ENCODE peak calls at places on chromosomes 2 and 18, in five cellular contexts. One of them, this sample, is unnamed.

GRCh38 chr2:23698733-23699391 is 228.1 kb downstream of the ATAD2B start:
- DNase-seq in T47D: no peak
- DNase-seq in A673: peak; percentile 93
- DNase-seq in NCI-H345: no peak
- DNase-seq in iris pigment epithelial cell: peak; percentile 73
- DNase-seq in this sample: no peak

GRCh38 chr2:200219400-200220113 is 86.9 kb upstream of the SPATS2L start:
- DNase-seq in T47D: no peak
- DNase-seq in A673: no peak
- DNase-seq in NCI-H345: no peak
- DNase-seq in iris pigment epithelial cell: no peak
- DNase-seq in this sample: no peak

GRCh38 chr2:68031546-68032160 is 31.2 kb downstream of the C1D start:
- DNase-seq in T47D: peak; percentile 10
- DNase-seq in A673: peak; percentile 81
- DNase-seq in NCI-H345: peak; percentile 77
- DNase-seq in iris pigment epithelial cell: peak; percentile 57
- DNase-seq in this sample: peak; percentile 77

GRCh38 chr18:75110311-75110710 is 98.6 kb downstream of the PTGR3 start:
- DNase-seq in T47D: no peak
- DNase-seq in A673: no peak
- DNase-seq in NCI-H345: no peak
- DNase-seq in iris pigment epithelial cell: no peak
- DNase-seq in this sample: no peak

GRCh38 chr2:158530829-158531228 is 74.1 kb downstream of the PKP4 start:
- DNase-seq in T47D: no peak
- DNase-seq in A673: no peak
- DNase-seq in NCI-H345: no peak
- DNase-seq in iris pigment epithelial cell: no peak
- DNase-seq in this sample: no peak

GRCh38 chr18:13658444-13659204 is 67.7 kb downstream of the FAM210A start:
- DNase-seq in T47D: no peak
- DNase-seq in A673: no peak
- DNase-seq in NCI-H345: no peak
- DNase-seq in iris pigment epithelial cell: no peak
- DNase-seq in this sample: no peak

GRCh38 chr2:26573241-26573925 is 67.8 kb downstream of the CIB4 start:
- DNase-seq in T47D: no peak
- DNase-seq in A673: no peak
- DNase-seq in NCI-H345: no peak
- DNase-seq in iris pigment epithelial cell: no peak
- DNase-seq in this sample: no peak

GRCh38 chr2:85911836-85912692 is 23.3 kb upstream of the ST3GAL5 start:
- DNase-seq in T47D: no peak
- DNase-seq in A673: peak; percentile 64
- DNase-seq in NCI-H345: no peak
- DNase-seq in iris pigment epithelial cell: peak; percentile 76
- DNase-seq in this sample: peak; percentile 93

GRCh38 chr18:79571221-79572092 is 108.1 kb upstream of the CTDP1 start:
- DNase-seq in T47D: no peak
- DNase-seq in A673: no peak
- DNase-seq in NCI-H345: no peak
- DNase-seq in iris pigment epithelial cell: no peak
- DNase-seq in this sample: no peak

GRCh38 chr2:96828436-96828835 is 12.4 kb downstream of the CNNM3 start:
- DNase-seq in T47D: no peak
- DNase-seq in A673: no peak
- DNase-seq in NCI-H345: no peak
- DNase-seq in iris pigment epithelial cell: no peak
- DNase-seq in this sample: no peak

GRCh38 chr2:222915092-222915957 is 54.5 kb downstream of the ACSL3 start:
- DNase-seq in T47D: no peak
- DNase-seq in A673: peak; percentile 37
- DNase-seq in NCI-H345: no peak
- DNase-seq in iris pigment epithelial cell: no peak
- DNase-seq in this sample: peak; percentile 42

GRCh38 chr18:56562479-56562878 is 75.9 kb downstream of the TXNL1 start:
- DNase-seq in T47D: no peak
- DNase-seq in A673: no peak
- DNase-seq in NCI-H345: no peak
- DNase-seq in iris pigment epithelial cell: no peak
- DNase-seq in this sample: no peak

GRCh38 chr18:13216092-13216582 is 2.4 kb upstream of the LDLRAD4 start:
- DNase-seq in T47D: peak; percentile 60
- DNase-seq in A673: peak; percentile 73
- DNase-seq in NCI-H345: peak; percentile 82
- DNase-seq in iris pigment epithelial cell: peak; percentile 73
- DNase-seq in this sample: peak; percentile 62

GRCh38 chr18:23716516-23716915 is 27.3 kb downstream of the LAMA3 start:
- DNase-seq in T47D: no peak
- DNase-seq in A673: peak; percentile 72
- DNase-seq in NCI-H345: no peak
- DNase-seq in iris pigment epithelial cell: peak; percentile 96
- DNase-seq in this sample: peak; percentile 92

GRCh38 chr18:63378919-63379638 is 12.1 kb upstream of the KDSR start:
- DNase-seq in T47D: no peak
- DNase-seq in A673: no peak
- DNase-seq in NCI-H345: no peak
- DNase-seq in iris pigment epithelial cell: no peak
- DNase-seq in this sample: no peak

GRCh38 chr2:70541481-70542020 is 12.1 kb downstream of the TGFA start:
- DNase-seq in T47D: no peak
- DNase-seq in A673: no peak
- DNase-seq in NCI-H345: no peak
- DNase-seq in iris pigment epithelial cell: no peak
- DNase-seq in this sample: peak; percentile 51

GRCh38 chr2:64277101-64277849 is 133.1 kb upstream of the PELI1 start:
- DNase-seq in T47D: no peak
- DNase-seq in A673: peak; percentile 39
- DNase-seq in NCI-H345: no peak
- DNase-seq in iris pigment epithelial cell: peak; percentile 21
- DNase-seq in this sample: peak; percentile 34

GRCh38 chr2:173793649-173794565 is 171.3 kb downstream of the SP3 start:
- DNase-seq in T47D: no peak
- DNase-seq in A673: no peak
- DNase-seq in NCI-H345: peak; percentile 6
- DNase-seq in iris pigment epithelial cell: no peak
- DNase-seq in this sample: no peak

GRCh38 chr2:232315049-232315922 is 63.3 kb upstream of the ALPP start:
- DNase-seq in T47D: no peak
- DNase-seq in A673: peak; percentile 64
- DNase-seq in NCI-H345: no peak
- DNase-seq in iris pigment epithelial cell: peak; percentile 63
- DNase-seq in this sample: peak; percentile 88

GRCh38 chr2:7961550-7961949 is 720.3 kb upstream of the ID2 start:
- DNase-seq in T47D: no peak
- DNase-seq in A673: no peak
- DNase-seq in NCI-H345: no peak
- DNase-seq in iris pigment epithelial cell: no peak
- DNase-seq in this sample: no peak

GRCh38 chr2:64831134-64831976 is 157.8 kb upstream of the SLC1A4 start:
- DNase-seq in T47D: no peak
- DNase-seq in A673: peak; percentile 91
- DNase-seq in NCI-H345: peak; percentile 9
- DNase-seq in iris pigment epithelial cell: peak; percentile 93
- DNase-seq in this sample: peak; percentile 98

GRCh38 chr18:41324020-41324791 is 630.8 kb upstream of the PIK3C3 start:
- DNase-seq in T47D: no peak
- DNase-seq in A673: no peak
- DNase-seq in NCI-H345: no peak
- DNase-seq in iris pigment epithelial cell: peak; percentile 5
- DNase-seq in this sample: no peak

GRCh38 chr2:127401757-127402695 is 14.3 kb upstream of the MAP3K2 start:
- DNase-seq in T47D: no peak
- DNase-seq in A673: no peak
- DNase-seq in NCI-H345: no peak
- DNase-seq in iris pigment epithelial cell: no peak
- DNase-seq in this sample: peak; percentile 25

GRCh38 chr18:45019469-45019868 is 338.8 kb downstream of the SETBP1 start:
- DNase-seq in T47D: no peak
- DNase-seq in A673: no peak
- DNase-seq in NCI-H345: no peak
- DNase-seq in iris pigment epithelial cell: no peak
- DNase-seq in this sample: no peak

GRCh38 chr18:13481820-13482640 is 244.3 kb downstream of the FAM210A start:
- DNase-seq in T47D: no peak
- DNase-seq in A673: no peak
- DNase-seq in NCI-H345: no peak
- DNase-seq in iris pigment epithelial cell: no peak
- DNase-seq in this sample: no peak

GRCh38 chr2:234914371-234915154 is 37.3 kb upstream of the SH3BP4 start:
- DNase-seq in T47D: no peak
- DNase-seq in A673: no peak
- DNase-seq in NCI-H345: no peak
- DNase-seq in iris pigment epithelial cell: no peak
- DNase-seq in this sample: no peak

GRCh38 chr2:118185210-118186109 is 97.2 kb downstream of the INSIG2 start:
- DNase-seq in T47D: peak; percentile 28
- DNase-seq in A673: peak; percentile 49
- DNase-seq in NCI-H345: peak; percentile 49
- DNase-seq in iris pigment epithelial cell: peak; percentile 30
- DNase-seq in this sample: peak; percentile 58